ENCODE peak calls at places on chromosomes 4 and X, in five cellular contexts. One of them, this sample, is unnamed.

GRCh38 chr4:69546121-69546520 is 50.4 kb upstream of the UGT2B4 start:
- DNase-seq in neural progenitor cell: no peak
- DNase-seq in CD4-positive, alpha-beta memory T cell: no peak
- DNase-seq in mammary epithelial cell: peak; percentile 30
- DNase-seq in A549: no peak
- DNase-seq in this sample: no peak

GRCh38 chrX:118350715-118351114 is 4.8 kb downstream of the WDR44 start:
- DNase-seq in neural progenitor cell: no peak
- DNase-seq in CD4-positive, alpha-beta memory T cell: no peak
- DNase-seq in mammary epithelial cell: no peak
- DNase-seq in A549: no peak
- DNase-seq in this sample: no peak

GRCh38 chr4:61298178-61298740 is 98.1 kb downstream of the ADGRL3 start:
- DNase-seq in neural progenitor cell: peak; percentile 52
- DNase-seq in CD4-positive, alpha-beta memory T cell: no peak
- DNase-seq in mammary epithelial cell: no peak
- DNase-seq in A549: no peak
- DNase-seq in this sample: no peak

GRCh38 chr4:91302120-91302519 is 1001.6 kb upstream of the GRID2 start:
- DNase-seq in neural progenitor cell: no peak
- DNase-seq in CD4-positive, alpha-beta memory T cell: no peak
- DNase-seq in mammary epithelial cell: no peak
- DNase-seq in A549: no peak
- DNase-seq in this sample: no peak

GRCh38 chr4:105191621-105192210 is 45.0 kb downstream of the TET2 start:
- DNase-seq in neural progenitor cell: no peak
- DNase-seq in CD4-positive, alpha-beta memory T cell: no peak
- DNase-seq in mammary epithelial cell: peak; percentile 19
- DNase-seq in A549: no peak
- DNase-seq in this sample: no peak

GRCh38 chrX:16222123-16222522 is 54.8 kb downstream of the MAGEB17 start:
- DNase-seq in neural progenitor cell: no peak
- DNase-seq in CD4-positive, alpha-beta memory T cell: no peak
- DNase-seq in mammary epithelial cell: no peak
- DNase-seq in A549: no peak
- DNase-seq in this sample: no peak

GRCh38 chr4:161359491-161359890 is 804.3 kb downstream of the FSTL5 start:
- DNase-seq in neural progenitor cell: no peak
- DNase-seq in CD4-positive, alpha-beta memory T cell: no peak
- DNase-seq in mammary epithelial cell: no peak
- DNase-seq in A549: peak; percentile 14
- DNase-seq in this sample: no peak

GRCh38 chr4:1960170-1960825 is 48.5 kb downstream of the NELFA start:
- DNase-seq in neural progenitor cell: no peak
- DNase-seq in CD4-positive, alpha-beta memory T cell: no peak
- DNase-seq in mammary epithelial cell: no peak
- DNase-seq in A549: no peak
- DNase-seq in this sample: no peak

GRCh38 chrX:16459008-16459407 is 190.9 kb upstream of the S100G start:
- DNase-seq in neural progenitor cell: no peak
- DNase-seq in CD4-positive, alpha-beta memory T cell: no peak
- DNase-seq in mammary epithelial cell: no peak
- DNase-seq in A549: no peak
- DNase-seq in this sample: no peak

GRCh38 chr4:154807042-154807630 is 26.1 kb downstream of the RBM46 start:
- DNase-seq in neural progenitor cell: peak; percentile 4
- DNase-seq in CD4-positive, alpha-beta memory T cell: peak; percentile 2
- DNase-seq in mammary epithelial cell: peak; percentile 38
- DNase-seq in A549: peak; percentile 33
- DNase-seq in this sample: no peak

GRCh38 chr4:128308986-128309385 is 21.4 kb upstream of the PGRMC2 start:
- DNase-seq in neural progenitor cell: no peak
- DNase-seq in CD4-positive, alpha-beta memory T cell: no peak
- DNase-seq in mammary epithelial cell: no peak
- DNase-seq in A549: no peak
- DNase-seq in this sample: no peak

GRCh38 chr4:108191269-108191914 is 22.7 kb upstream of the LEF1 start:
- DNase-seq in neural progenitor cell: no peak
- DNase-seq in CD4-positive, alpha-beta memory T cell: no peak
- DNase-seq in mammary epithelial cell: no peak
- DNase-seq in A549: no peak
- DNase-seq in this sample: no peak

GRCh38 chrX:153685751-153686676 is 1.7 kb upstream of the SLC6A8 start:
- DNase-seq in neural progenitor cell: peak; percentile 39
- DNase-seq in CD4-positive, alpha-beta memory T cell: no peak
- DNase-seq in mammary epithelial cell: no peak
- DNase-seq in A549: no peak
- DNase-seq in this sample: no peak

GRCh38 chrX:2846992-2847391 is 18.3 kb downstream of the GYG2 start:
- DNase-seq in neural progenitor cell: no peak
- DNase-seq in CD4-positive, alpha-beta memory T cell: no peak
- DNase-seq in mammary epithelial cell: no peak
- DNase-seq in A549: no peak
- DNase-seq in this sample: no peak

GRCh38 chr4:164215113-164215741 is 538.7 kb upstream of the SMIM31 start:
- DNase-seq in neural progenitor cell: no peak
- DNase-seq in CD4-positive, alpha-beta memory T cell: no peak
- DNase-seq in mammary epithelial cell: no peak
- DNase-seq in A549: peak; percentile 0
- DNase-seq in this sample: no peak

GRCh38 chrX:18886344-18887161 is 97.4 kb downstream of the PHKA2 start:
- DNase-seq in neural progenitor cell: peak; percentile 69
- DNase-seq in CD4-positive, alpha-beta memory T cell: peak; percentile 42
- DNase-seq in mammary epithelial cell: peak; percentile 45
- DNase-seq in A549: peak; percentile 84
- DNase-seq in this sample: peak; percentile 16

GRCh38 chr4:187289371-187289770 is 565.7 kb upstream of the FAT1 start:
- DNase-seq in neural progenitor cell: no peak
- DNase-seq in CD4-positive, alpha-beta memory T cell: no peak
- DNase-seq in mammary epithelial cell: no peak
- DNase-seq in A549: no peak
- DNase-seq in this sample: no peak

GRCh38 chr4:8725071-8725841 is 132.7 kb downstream of the CPZ start:
- DNase-seq in neural progenitor cell: no peak
- DNase-seq in CD4-positive, alpha-beta memory T cell: no peak
- DNase-seq in mammary epithelial cell: no peak
- DNase-seq in A549: no peak
- DNase-seq in this sample: no peak

GRCh38 chr4:118277243-118277642 is 75.6 kb downstream of the PRSS12 start:
- DNase-seq in neural progenitor cell: no peak
- DNase-seq in CD4-positive, alpha-beta memory T cell: no peak
- DNase-seq in mammary epithelial cell: no peak
- DNase-seq in A549: no peak
- DNase-seq in this sample: no peak

GRCh38 chr4:123093247-123093646 is 170.8 kb upstream of the NUDT6 start:
- DNase-seq in neural progenitor cell: no peak
- DNase-seq in CD4-positive, alpha-beta memory T cell: no peak
- DNase-seq in mammary epithelial cell: no peak
- DNase-seq in A549: peak; percentile 3
- DNase-seq in this sample: no peak

GRCh38 chrX:1535241-1536041 is 1.5 kb downstream of the P2RY8 start:
- DNase-seq in neural progenitor cell: no peak
- DNase-seq in CD4-positive, alpha-beta memory T cell: peak; percentile 31
- DNase-seq in mammary epithelial cell: no peak
- DNase-seq in A549: no peak
- DNase-seq in this sample: no peak

GRCh38 chr4:180615746-180616145 is 1627.5 kb upstream of the TENM3 start:
- DNase-seq in neural progenitor cell: peak; percentile 9
- DNase-seq in CD4-positive, alpha-beta memory T cell: no peak
- DNase-seq in mammary epithelial cell: no peak
- DNase-seq in A549: no peak
- DNase-seq in this sample: no peak

GRCh38 chr4:74624351-74625151 is 169.8 kb downstream of the BTC start:
- DNase-seq in neural progenitor cell: no peak
- DNase-seq in CD4-positive, alpha-beta memory T cell: peak; percentile 10
- DNase-seq in mammary epithelial cell: peak; percentile 88
- DNase-seq in A549: peak; percentile 84
- DNase-seq in this sample: no peak

GRCh38 chrX:39773150-39773549 is 324.6 kb downstream of the BCOR start:
- DNase-seq in neural progenitor cell: no peak
- DNase-seq in CD4-positive, alpha-beta memory T cell: no peak
- DNase-seq in mammary epithelial cell: no peak
- DNase-seq in A549: no peak
- DNase-seq in this sample: no peak

GRCh38 chrX:71475906-71476305 is 57.0 kb upstream of the OGT start:
- DNase-seq in neural progenitor cell: no peak
- DNase-seq in CD4-positive, alpha-beta memory T cell: no peak
- DNase-seq in mammary epithelial cell: no peak
- DNase-seq in A549: no peak
- DNase-seq in this sample: no peak

GRCh38 chrX:29617725-29618124 is 597.6 kb upstream of the MAGEB2 start:
- DNase-seq in neural progenitor cell: peak; percentile 12
- DNase-seq in CD4-positive, alpha-beta memory T cell: no peak
- DNase-seq in mammary epithelial cell: no peak
- DNase-seq in A549: peak; percentile 11
- DNase-seq in this sample: no peak

GRCh38 chrX:35115205-35115604 is 172.6 kb downstream of the FAM47B start:
- DNase-seq in neural progenitor cell: no peak
- DNase-seq in CD4-positive, alpha-beta memory T cell: no peak
- DNase-seq in mammary epithelial cell: no peak
- DNase-seq in A549: no peak
- DNase-seq in this sample: no peak

GRCh38 chrX:41518127-41518840 is 71.1 kb downstream of the NYX start:
- DNase-seq in neural progenitor cell: no peak
- DNase-seq in CD4-positive, alpha-beta memory T cell: no peak
- DNase-seq in mammary epithelial cell: no peak
- DNase-seq in A549: no peak
- DNase-seq in this sample: no peak

GRCh38 chr4:151472711-151473110 is 63.7 kb downstream of the FHIP1A start:
- DNase-seq in neural progenitor cell: no peak
- DNase-seq in CD4-positive, alpha-beta memory T cell: no peak
- DNase-seq in mammary epithelial cell: no peak
- DNase-seq in A549: no peak
- DNase-seq in this sample: no peak

GRCh38 chr4:184808719-184809062 is 17.1 kb downstream of the ACSL1 start:
- DNase-seq in neural progenitor cell: no peak
- DNase-seq in CD4-positive, alpha-beta memory T cell: no peak
- DNase-seq in mammary epithelial cell: no peak
- DNase-seq in A549: no peak
- DNase-seq in this sample: no peak

DNA sequence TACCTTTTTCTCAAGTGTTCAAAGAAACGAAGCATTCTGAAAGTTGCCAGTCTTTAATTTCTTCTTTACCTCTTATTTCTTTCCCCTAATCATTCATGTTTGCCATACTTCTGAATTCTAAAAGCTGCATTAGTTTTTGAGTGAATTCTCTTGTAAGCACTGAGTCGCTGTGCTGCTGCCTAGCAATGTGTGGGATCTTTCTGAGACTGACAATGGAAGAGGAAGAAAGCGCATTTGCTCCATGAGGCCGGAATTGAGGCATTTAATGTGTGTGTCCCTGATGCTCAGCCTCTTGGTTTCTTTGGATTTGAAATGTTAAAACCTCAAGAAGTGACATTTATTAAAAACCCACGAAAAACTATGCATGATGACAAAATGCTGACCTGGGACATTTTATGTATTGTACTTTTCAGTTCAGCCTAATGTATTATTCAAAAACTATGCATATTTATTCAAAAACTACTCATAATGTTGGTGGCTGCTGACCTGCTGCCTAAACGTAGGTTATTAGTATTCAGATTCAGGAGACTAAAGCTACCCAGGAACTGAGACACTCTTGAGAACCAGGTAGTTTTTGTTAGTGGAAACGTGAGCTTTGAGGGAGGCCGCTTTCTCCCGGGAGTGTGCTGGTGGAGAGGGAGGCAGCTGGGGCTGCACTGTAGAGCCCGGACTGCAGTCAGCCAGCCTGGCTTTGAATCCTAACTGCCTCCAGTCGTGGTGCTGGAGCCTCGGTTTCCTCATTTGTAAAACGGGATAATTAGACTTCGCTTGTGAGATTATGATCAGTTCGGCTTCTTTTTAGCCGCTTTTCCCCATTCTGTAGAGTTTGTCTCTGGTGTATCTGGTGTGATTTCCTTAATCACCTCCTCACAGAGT is 11.3 kb downstream of the RGS12 start:
- DNase-seq in neural progenitor cell: no peak
- DNase-seq in CD4-positive, alpha-beta memory T cell: no peak
- DNase-seq in mammary epithelial cell: no peak
- DNase-seq in A549: no peak
- DNase-seq in this sample: no peak
- H3K4me1 ChIP-seq in neural progenitor cell: peaks cover 53% of the 10 kb centered on the region
- H3K4me1 ChIP-seq in CD4-positive, alpha-beta memory T cell: peaks cover 55% of the 10 kb centered on the region
- H3K4me1 ChIP-seq in mammary epithelial cell: no peaks in the 10 kb centered on the region
- H3K4me1 ChIP-seq in A549: peaks cover 7% of the 10 kb centered on the region
- H3K4me1 ChIP-seq in this sample: peaks cover 27% of the 10 kb centered on the region

GRCh38 chrX:65697915-65698796 is 30.7 kb downstream of the MSN start:
- DNase-seq in neural progenitor cell: no peak
- DNase-seq in CD4-positive, alpha-beta memory T cell: peak; percentile 71
- DNase-seq in mammary epithelial cell: no peak
- DNase-seq in A549: no peak
- DNase-seq in this sample: peak; percentile 49
- H3K4me1 ChIP-seq in neural progenitor cell: peaks cover 8% of the 10 kb centered on the region
- H3K4me1 ChIP-seq in CD4-positive, alpha-beta memory T cell: peaks cover 95% of the 10 kb centered on the region
- H3K4me1 ChIP-seq in mammary epithelial cell: peaks cover 38% of the 10 kb centered on the region
- H3K4me1 ChIP-seq in A549: peaks cover 43% of the 10 kb centered on the region
- H3K4me1 ChIP-seq in this sample: peaks cover 63% of the 10 kb centered on the region

DNA sequence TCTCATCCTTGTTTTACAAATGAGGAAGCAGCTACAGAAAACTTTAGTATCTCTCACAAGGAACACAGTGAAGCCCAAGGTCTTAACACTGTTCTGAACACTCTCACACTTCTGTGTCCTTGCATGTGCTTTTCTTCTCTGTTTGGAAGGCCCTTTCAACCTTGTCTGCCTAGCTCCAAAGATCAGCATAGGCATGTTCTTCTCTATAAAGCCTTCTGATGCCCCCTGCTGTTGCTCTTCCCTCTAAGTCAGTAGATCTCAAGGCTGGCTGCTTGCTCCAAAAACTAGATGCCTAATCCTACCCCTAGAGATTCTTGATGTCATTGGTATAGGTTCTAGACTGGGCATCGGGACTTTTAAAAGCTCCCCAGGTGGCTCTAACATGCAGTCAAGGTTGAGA is 5.9 kb downstream of the APOO start:
- DNase-seq in neural progenitor cell: peak; percentile 88
- DNase-seq in CD4-positive, alpha-beta memory T cell: peak; percentile 46
- DNase-seq in mammary epithelial cell: peak; percentile 72
- DNase-seq in A549: peak; percentile 92
- DNase-seq in this sample: no peak
- H3K4me1 ChIP-seq in neural progenitor cell: peaks cover 22% of the 10 kb centered on the region
- H3K4me1 ChIP-seq in CD4-positive, alpha-beta memory T cell: peaks cover 21% of the 10 kb centered on the region
- H3K4me1 ChIP-seq in mammary epithelial cell: peaks cover 44% of the 10 kb centered on the region
- H3K4me1 ChIP-seq in A549: peaks cover 66% of the 10 kb centered on the region
- H3K4me1 ChIP-seq in this sample: no peaks in the 10 kb centered on the region

GRCh38 chr4:13541176-13541604 is 3.1 kb downstream of the NKX3-2 start:
- DNase-seq in neural progenitor cell: no peak
- DNase-seq in CD4-positive, alpha-beta memory T cell: no peak
- DNase-seq in mammary epithelial cell: no peak
- DNase-seq in A549: no peak
- DNase-seq in this sample: no peak

GRCh38 chr4:13543091-13543581 is 1.2 kb downstream of the NKX3-2 start:
- DNase-seq in neural progenitor cell: no peak
- DNase-seq in CD4-positive, alpha-beta memory T cell: no peak
- DNase-seq in mammary epithelial cell: no peak
- DNase-seq in A549: no peak
- DNase-seq in this sample: no peak

GRCh38 chr4:13541720-13542576 is 2.4 kb downstream of the NKX3-2 start:
- DNase-seq in neural progenitor cell: peak; percentile 69
- DNase-seq in CD4-positive, alpha-beta memory T cell: no peak
- DNase-seq in mammary epithelial cell: no peak
- DNase-seq in A549: peak; percentile 38
- DNase-seq in this sample: no peak

GRCh38 chr4:13543648-13544555 is at the start of gene NKX3-2:
- DNase-seq in neural progenitor cell: peak; percentile 74
- DNase-seq in CD4-positive, alpha-beta memory T cell: no peak
- DNase-seq in mammary epithelial cell: peak; percentile 45
- DNase-seq in A549: no peak
- DNase-seq in this sample: no peak

GRCh38 chr4:13542577-13543042 is 1.7 kb downstream of the NKX3-2 start:
- DNase-seq in neural progenitor cell: no peak
- DNase-seq in CD4-positive, alpha-beta memory T cell: no peak
- DNase-seq in mammary epithelial cell: no peak
- DNase-seq in A549: no peak
- DNase-seq in this sample: no peak
- H3K4me1 ChIP-seq in neural progenitor cell: no peaks in the 10 kb centered on the region
- H3K4me1 ChIP-seq in CD4-positive, alpha-beta memory T cell: peaks cover 74% of the 10 kb centered on the region
- H3K4me1 ChIP-seq in mammary epithelial cell: peaks cover 20% of the 10 kb centered on the region
- H3K4me1 ChIP-seq in A549: no peaks in the 10 kb centered on the region
- H3K4me1 ChIP-seq in this sample: peaks cover 44% of the 10 kb centered on the region